ENCODE peak calls at places on chromosome 17, in five cellular contexts. N is AG04449; T is CD4-positive, alpha-beta T cell; R is astrocyte of the spinal cord; H is tibial nerve. Z is an unnamed sample.
A peak's percentile ranks its signal among the peaks of the same experiment; 100 is the strongest.

GRCh38 chr17:74244543-74244942 is 29.5 kb upstream of the DNAI2 start:
- DNase-seq in N (no peak), T (no peak), R (no peak), H (no peak), Z (no peak)

GRCh38 chr17:17001874-17002520 is 30.1 kb upstream of the TNFRSF13B start:
- DNase-seq in N (no peak), T (peak; percentile 75), R (peak; percentile 60), H (peak; percentile 77), Z (no peak)

GRCh38 chr17:41913798-41914197 is 5.0 kb downstream of the ACLY start:
- DNase-seq in N (no peak), T (no peak), R (no peak), H (no peak), Z (no peak)

GRCh38 chr17:2883544-2884203 is 87.4 kb downstream of the RAP1GAP2 start:
- DNase-seq in N (no peak), T (no peak), R (peak; percentile 17), H (no peak), Z (no peak)

GRCh38 chr17:2040942-2041560 is 771 bp upstream of the OVCA2 start:
- DNase-seq in N (no peak), T (no peak), R (no peak), H (no peak), Z (no peak)

GRCh38 chr17:37568350-37569053 is 40.7 kb downstream of the SYNRG start:
- DNase-seq in N (no peak), T (no peak), R (no peak), H (no peak), Z (no peak)

GRCh38 chr17:61409301-61410099 is 9.9 kb downstream of the TBX2 start:
- DNase-seq in N (no peak), T (no peak), R (no peak), H (no peak), Z (no peak)

GRCh38 chr17:49549311-49549605 is 26.4 kb upstream of the NXPH3 start:
- DNase-seq in N (no peak), T (no peak), R (no peak), H (no peak), Z (no peak)

GRCh38 chr17:64635647-64636305 is 26.3 kb downstream of the SMURF2 start:
- DNase-seq in N (peak; percentile 63), T (no peak), R (peak; percentile 88), H (no peak), Z (no peak)

GRCh38 chr17:70525976-70526375 is 356.6 kb downstream of the KCNJ2 start:
- DNase-seq in N (no peak), T (no peak), R (no peak), H (no peak), Z (no peak)

GRCh38 chr17:47170710-47171109 is 18.4 kb downstream of the CDC27 start:
- DNase-seq in N (no peak), T (no peak), R (no peak), H (no peak), Z (no peak)

GRCh38 chr17:71528210-71528609 is 592.6 kb upstream of the SOX9 start:
- DNase-seq in N (no peak), T (no peak), R (no peak), H (no peak), Z (no peak)

GRCh38 chr17:49204521-49204920 is 5.9 kb downstream of the GNGT2 start:
- DNase-seq in N (no peak), T (no peak), R (no peak), H (no peak), Z (no peak)

GRCh38 chr17:80539022-80539421 is 5.6 kb upstream of the RPTOR start:
- DNase-seq in N (no peak), T (no peak), R (no peak), H (no peak), Z (peak; percentile 46)

GRCh38 chr17:3659541-3660111 is 8.8 kb downstream of the TAX1BP3 start:
- DNase-seq in N (no peak), T (no peak), R (peak; percentile 90), H (peak; percentile 74), Z (no peak)

GRCh38 chr17:64447526-64447925 is 1.4 kb upstream of the MILR1 start:
- DNase-seq in N (no peak), T (no peak), R (no peak), H (no peak), Z (no peak)

GRCh38 chr17:36597866-36598777 is 3.3 kb upstream of the MRM1 start:
- DNase-seq in N (no peak), T (no peak), R (no peak), H (no peak), Z (no peak)

GRCh38 chr17:34135841-34136240 is 119.2 kb upstream of the CCL2 start:
- DNase-seq in N (no peak), T (no peak), R (no peak), H (no peak), Z (no peak)

GRCh38 chr17:42424991-42425610 is 2.0 kb upstream of the CAVIN1 start:
- DNase-seq in N (no peak), T (no peak), R (no peak), H (no peak), Z (no peak)

GRCh38 chr17:72802726-72803125 is 289.8 kb downstream of the SLC39A11 start:
- DNase-seq in N (no peak), T (no peak), R (no peak), H (no peak), Z (no peak)

GRCh38 chr17:29574732-29575510 is 6.4 kb downstream of the TP53I13 start:
- DNase-seq in N (no peak), T (no peak), R (no peak), H (no peak), Z (no peak)

GRCh38 chr17:49219987-49220386 is 9.5 kb downstream of the ABI3 start:
- DNase-seq in N (no peak), T (no peak), R (no peak), H (no peak), Z (no peak)

GRCh38 chr17:6549384-6550036 is 6.8 kb downstream of the PITPNM3 start:
- DNase-seq in N (no peak), T (no peak), R (no peak), H (no peak), Z (no peak)
- TF ChIP-seq CTCF in N (no peak), T (no peak), R (no peak), H (no peak), Z (no peak)

GRCh38 chr17:56636276-56636675 is 42.8 kb downstream of the NOG start:
- DNase-seq in N (no peak), T (no peak), R (no peak), H (no peak), Z (no peak)
- TF ChIP-seq CTCF in N (no peak), T (no peak), R (no peak), H (no peak), Z (no peak)

DNA sequence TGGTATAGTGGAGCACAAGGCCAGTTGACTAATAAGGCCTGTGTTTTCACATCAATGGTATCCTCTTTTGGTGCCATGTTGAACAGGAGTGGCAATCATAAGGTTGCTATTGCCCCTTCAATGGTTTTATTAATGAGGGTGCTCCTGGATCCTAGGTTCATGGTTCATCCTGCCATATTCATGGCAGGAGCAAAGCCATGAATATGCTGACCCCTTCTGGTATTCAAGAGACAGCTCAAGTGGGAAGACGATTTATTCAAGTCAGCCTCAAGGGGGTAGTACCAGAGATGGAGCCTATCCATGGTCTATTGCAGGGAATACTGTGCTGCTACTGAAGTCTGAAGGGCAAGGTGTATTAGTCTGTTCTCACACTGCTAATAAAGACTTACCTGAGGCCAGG is 2.6 kb downstream of the ABCA9 start:
- DNase-seq in N (no peak), T (no peak), R (no peak), H (no peak), Z (peak; percentile 25)
- TF ChIP-seq CTCF in N (no peak), T (no peak), R (no peak), H (no peak), Z (peak; percentile 4)

DNA sequence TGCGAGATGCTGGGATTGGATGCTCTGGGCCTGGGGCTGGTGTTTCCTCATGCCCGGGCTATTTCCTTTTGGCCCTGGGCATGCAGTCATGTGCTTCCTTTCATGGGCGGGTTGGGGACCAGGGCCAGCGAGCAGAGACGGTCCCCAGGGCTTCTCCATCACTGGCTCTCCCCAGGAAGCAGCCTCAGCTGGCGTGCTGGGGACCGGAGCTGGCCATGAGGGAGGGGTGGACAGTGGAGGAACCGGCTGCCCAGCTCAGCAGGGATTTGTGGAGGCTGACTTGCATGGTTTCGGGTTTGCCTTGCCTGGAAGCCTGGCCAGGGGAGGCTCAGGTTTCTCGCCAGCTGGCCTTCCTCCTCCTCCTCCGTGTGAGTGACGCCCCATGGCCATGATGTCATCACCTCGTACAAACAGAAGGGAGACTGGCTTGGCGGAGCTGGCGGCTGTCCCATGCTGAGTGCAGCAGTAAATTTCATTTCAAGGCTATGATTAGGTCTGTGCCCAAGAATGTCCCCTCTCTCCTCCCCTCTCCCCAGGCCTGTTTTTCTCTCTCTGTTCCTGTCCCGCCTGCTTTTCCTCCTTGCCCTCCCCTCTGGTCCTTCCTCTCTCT is 8.9 kb upstream of the TIMP2 start:
- DNase-seq in N (peak; percentile 95), T (no peak), R (peak; percentile 100), H (peak; percentile 96), Z (no peak)
- TF ChIP-seq CTCF in N (no peak), T (no peak), R (no peak), H (peak; percentile 9), Z (no peak)

GRCh38 chr17:57849874-57850754 is at the start of gene MRPS23:
- DNase-seq in N (peak; percentile 95), T (peak; percentile 95), R (peak; percentile 99), H (peak; percentile 96), Z (peak; percentile 99)
- TF ChIP-seq CTCF in N (no peak), T (no peak), R (no peak), H (peak; percentile 56), Z (no peak)

DNA sequence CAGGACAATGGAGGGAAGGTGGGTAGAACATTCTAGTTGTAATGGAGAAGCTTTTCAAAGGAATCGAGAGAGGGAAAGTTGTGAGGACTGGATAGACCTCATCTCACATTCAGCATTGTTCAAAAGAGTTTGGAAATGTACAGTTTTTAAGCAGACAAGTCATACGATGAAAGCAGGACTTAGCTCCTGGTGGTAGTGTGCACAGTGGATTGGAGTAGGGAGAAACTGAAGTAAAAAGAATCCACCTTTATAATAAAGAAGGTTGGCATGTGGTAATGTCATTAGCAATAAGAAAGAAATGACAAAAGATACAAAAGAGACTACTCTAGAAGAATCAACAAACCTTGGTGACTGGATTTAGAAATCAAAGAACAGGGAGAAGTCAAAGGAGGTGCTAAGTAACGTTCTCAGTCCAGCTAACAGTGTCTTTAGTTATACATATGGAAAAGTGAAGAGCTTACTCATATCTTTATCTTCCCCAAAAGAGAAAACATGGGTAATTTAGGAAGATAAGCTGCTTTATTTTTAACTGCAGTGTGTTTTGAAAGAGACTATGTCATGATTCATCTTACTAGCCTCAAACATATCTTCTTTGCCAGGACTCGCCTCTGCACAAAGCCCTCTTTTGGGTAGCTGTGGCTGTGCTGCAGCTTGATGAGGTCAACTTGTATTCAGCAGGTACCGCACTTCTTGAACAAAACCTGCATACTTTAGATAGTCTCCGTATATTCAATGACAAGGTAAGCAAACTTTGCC is 18.7 kb upstream of the EVI2A start:
- DNase-seq in N (peak; percentile 49), T (no peak), R (peak; percentile 75), H (no peak), Z (no peak)
- TF ChIP-seq CTCF in N (no peak), T (no peak), R (no peak), H (no peak), Z (no peak)

GRCh38 chr17:4934173-4934979 is 2.3 kb downstream of the GP1BA start:
- DNase-seq in N (no peak), T (no peak), R (peak; percentile 55), H (no peak), Z (peak; percentile 57)
- TF ChIP-seq CTCF in N (peak; percentile 36), T (no peak), R (peak; percentile 56), H (no peak), Z (no peak)

GRCh38 chr17:38867179-38867994 is 2.5 kb upstream of the LASP1 start:
- DNase-seq in N (no peak), T (no peak), R (peak; percentile 75), H (peak; percentile 81), Z (no peak)
- TF ChIP-seq CTCF in N (no peak), T (peak; percentile 64), R (no peak), H (peak; percentile 34), Z (no peak)

GRCh38 chr17:75764417-75764710 is 628 bp downstream of the GALK1 start:
- DNase-seq in N (no peak), T (no peak), R (no peak), H (no peak), Z (no peak)
- TF ChIP-seq CTCF in N (no peak), T (peak; percentile 57), R (no peak), H (no peak), Z (no peak)